ENCODE peak calls at places on chromosomes 3 and 15, in nine cellular contexts. M is stimulated activated CD4-positive, alpha-beta T cell treated with anti-CD3 and anti-CD28 coated beads, TNF-alpha, amount 100 ng/mL, for 4 hours; B is heart right ventricle; J is naive thymus-derived CD4-positive, alpha-beta T cell; U is hippocampal formation; O is NCI-H226; P is left ventricle myocardium superior; C is neural progenitor cell; K is cardiac fibroblast. T is an unnamed sample.

GRCh38 chr15:38589502-38589901 is 24.9 kb upstream of the RASGRP1 start:
- DNase-seq in M (no peak), B (no peak), J (no peak), U (no peak), O (peak; percentile 86), P (no peak), C (no peak), K (peak; percentile 88), T (no peak)

GRCh38 chr3:9660972-9661371 is 11.7 kb downstream of the MTMR14 start:
- DNase-seq in M (no peak), B (no peak), J (no peak), U (no peak), O (no peak), P (no peak), C (no peak), K (no peak), T (no peak)

GRCh38 chr3:45552031-45552772 is 42.3 kb upstream of the LIMD1 start:
- DNase-seq in M (no peak), B (no peak), J (no peak), U (no peak), O (no peak), P (no peak), C (no peak), K (no peak), T (no peak)

GRCh38 chr3:117264204-117264994 is 554.8 kb downstream of the TUSC7 start:
- DNase-seq in M (no peak), B (no peak), J (no peak), U (no peak), O (no peak), P (no peak), C (no peak), K (no peak), T (no peak)

GRCh38 chr15:67115567-67115966 is 50.2 kb downstream of the SMAD3 start:
- DNase-seq in M (no peak), B (no peak), J (no peak), U (no peak), O (no peak), P (no peak), C (no peak), K (no peak), T (no peak)

GRCh38 chr3:85161544-85161943 is 202.8 kb downstream of the CADM2 start:
- DNase-seq in M (no peak), B (no peak), J (no peak), U (no peak), O (peak; percentile 63), P (no peak), C (no peak), K (no peak), T (no peak)

GRCh38 chr3:93989241-93989640 is 9.3 kb downstream of the ARL13B start:
- DNase-seq in M (no peak), B (no peak), J (no peak), U (no peak), O (no peak), P (no peak), C (no peak), K (no peak), T (no peak)

GRCh38 chr15:75904241-75904631 is 558 bp downstream of the FBXO22 start:
- DNase-seq in M (no peak), B (peak; percentile 5), J (no peak), U (no peak), O (peak; percentile 22), P (peak; percentile 37), C (peak; percentile 72), K (peak; percentile 51), T (no peak)